ENCODE peak calls at places on chromosomes 1 and 21, in six cellular contexts. One of them, this sample, is unnamed.

GRCh38 chr21:31201548-31201947 is 142.5 kb downstream of the TIAM1 start:
- DNase-seq in SJSA1: no peak
- DNase-seq in CD4-positive, alpha-beta T cell: no peak
- DNase-seq in H9: no peak
- DNase-seq in GM23338: no peak
- DNase-seq in Peyer's patch: no peak
- DNase-seq in this sample: no peak

GRCh38 chr1:70033934-70034333 is 171.4 kb downstream of the LRRC40 start:
- DNase-seq in H9: no peak
- DNase-seq in GM23338: no peak
- DNase-seq in CD4-positive, alpha-beta T cell: no peak
- DNase-seq in Peyer's patch: no peak
- DNase-seq in SJSA1: no peak
- DNase-seq in this sample: no peak

GRCh38 chr1:115314765-115315164 is 23.3 kb downstream of the NGF start:
- DNase-seq in CD4-positive, alpha-beta T cell: no peak
- DNase-seq in H9: no peak
- DNase-seq in Peyer's patch: no peak
- DNase-seq in GM23338: peak
- DNase-seq in SJSA1: peak
- DNase-seq in this sample: no peak

GRCh38 chr1:41566969-41567368 is 82.5 kb upstream of the EDN2 start:
- DNase-seq in GM23338: no peak
- DNase-seq in Peyer's patch: no peak
- DNase-seq in CD4-positive, alpha-beta T cell: no peak
- DNase-seq in SJSA1: no peak
- DNase-seq in H9: no peak
- DNase-seq in this sample: no peak

GRCh38 chr1:30452925-30453324 is 270.5 kb downstream of the MATN1 start:
- DNase-seq in GM23338: no peak
- DNase-seq in H9: peak
- DNase-seq in Peyer's patch: peak
- DNase-seq in SJSA1: no peak
- DNase-seq in CD4-positive, alpha-beta T cell: no peak
- DNase-seq in this sample: no peak

GRCh38 chr1:85333186-85333585 is 56.8 kb upstream of the BCL10 start:
- DNase-seq in CD4-positive, alpha-beta T cell: no peak
- DNase-seq in H9: no peak
- DNase-seq in SJSA1: no peak
- DNase-seq in Peyer's patch: no peak
- DNase-seq in GM23338: no peak
- DNase-seq in this sample: no peak

GRCh38 chr1:35642472-35642955 is 1.2 kb upstream of the PSMB2 start:
- DNase-seq in H9: peak
- DNase-seq in GM23338: no peak
- DNase-seq in Peyer's patch: no peak
- DNase-seq in CD4-positive, alpha-beta T cell: no peak
- DNase-seq in SJSA1: no peak
- DNase-seq in this sample: peak

GRCh38 chr1:204451352-204452124 is 39.9 kb upstream of the PPP1R15B start:
- DNase-seq in CD4-positive, alpha-beta T cell: no peak
- DNase-seq in H9: no peak
- DNase-seq in GM23338: no peak
- DNase-seq in SJSA1: no peak
- DNase-seq in Peyer's patch: no peak
- DNase-seq in this sample: no peak

GRCh38 chr21:45854702-45855247 is 126.8 kb upstream of the COL6A1 start:
- DNase-seq in H9: peak
- DNase-seq in Peyer's patch: no peak
- DNase-seq in GM23338: no peak
- DNase-seq in SJSA1: no peak
- DNase-seq in CD4-positive, alpha-beta T cell: no peak
- DNase-seq in this sample: no peak

GRCh38 chr21:41153443-41153842 is 14.5 kb upstream of the BACE2 start:
- DNase-seq in GM23338: no peak
- DNase-seq in CD4-positive, alpha-beta T cell: no peak
- DNase-seq in SJSA1: no peak
- DNase-seq in H9: no peak
- DNase-seq in Peyer's patch: no peak
- DNase-seq in this sample: no peak

GRCh38 chr1:213715182-213715581 is 272.6 kb upstream of the PROX1 start:
- DNase-seq in CD4-positive, alpha-beta T cell: no peak
- DNase-seq in Peyer's patch: no peak
- DNase-seq in SJSA1: no peak
- DNase-seq in H9: no peak
- DNase-seq in GM23338: no peak
- DNase-seq in this sample: no peak

GRCh38 chr1:153791856-153792253 is 16.6 kb downstream of the SLC27A3 start:
- DNase-seq in Peyer's patch: no peak
- DNase-seq in H9: peak
- DNase-seq in CD4-positive, alpha-beta T cell: no peak
- DNase-seq in SJSA1: peak
- DNase-seq in GM23338: no peak
- DNase-seq in this sample: no peak

GRCh38 chr1:218411101-218411500 is 66.0 kb downstream of the TGFB2 start:
- DNase-seq in H9: no peak
- DNase-seq in Peyer's patch: no peak
- DNase-seq in GM23338: no peak
- DNase-seq in SJSA1: no peak
- DNase-seq in CD4-positive, alpha-beta T cell: no peak
- DNase-seq in this sample: no peak

GRCh38 chr1:221780175-221780574 is 38.3 kb upstream of the DUSP10 start:
- DNase-seq in H9: no peak
- DNase-seq in CD4-positive, alpha-beta T cell: no peak
- DNase-seq in Peyer's patch: no peak
- DNase-seq in SJSA1: no peak
- DNase-seq in GM23338: no peak
- DNase-seq in this sample: no peak

GRCh38 chr1:33338495-33339211 is 17.8 kb upstream of the A3GALT2 start:
- DNase-seq in GM23338: peak
- DNase-seq in H9: no peak
- DNase-seq in SJSA1: no peak
- DNase-seq in CD4-positive, alpha-beta T cell: no peak
- DNase-seq in Peyer's patch: no peak
- DNase-seq in this sample: no peak

GRCh38 chr1:12438349-12438924 is 179.6 kb downstream of the DHRS3 start:
- DNase-seq in CD4-positive, alpha-beta T cell: peak
- DNase-seq in SJSA1: no peak
- DNase-seq in Peyer's patch: no peak
- DNase-seq in GM23338: no peak
- DNase-seq in H9: no peak
- DNase-seq in this sample: no peak

GRCh38 chr1:14259191-14259757 is 339.2 kb upstream of the KAZN start:
- DNase-seq in SJSA1: no peak
- DNase-seq in Peyer's patch: peak
- DNase-seq in CD4-positive, alpha-beta T cell: no peak
- DNase-seq in GM23338: no peak
- DNase-seq in H9: no peak
- DNase-seq in this sample: no peak

GRCh38 chr21:44021064-44021463 is 9.0 kb downstream of the TRAPPC10 start:
- DNase-seq in GM23338: no peak
- DNase-seq in Peyer's patch: no peak
- DNase-seq in SJSA1: no peak
- DNase-seq in H9: no peak
- DNase-seq in CD4-positive, alpha-beta T cell: no peak
- DNase-seq in this sample: no peak
- H3K27ac ChIP-seq in GM23338: no peak
- H3K27ac ChIP-seq in Peyer's patch: no peak
- H3K27ac ChIP-seq in SJSA1: no peak
- H3K27ac ChIP-seq in H9: no peak
- H3K27ac ChIP-seq in CD4-positive, alpha-beta T cell: peak
- H3K27ac ChIP-seq in this sample: peak

GRCh38 chr1:58829861-58830260 is 46.0 kb upstream of the JUN start:
- DNase-seq in H9: no peak
- DNase-seq in Peyer's patch: no peak
- DNase-seq in SJSA1: no peak
- DNase-seq in GM23338: no peak
- DNase-seq in CD4-positive, alpha-beta T cell: no peak
- DNase-seq in this sample: no peak
- H3K27ac ChIP-seq in H9: no peak
- H3K27ac ChIP-seq in Peyer's patch: no peak
- H3K27ac ChIP-seq in SJSA1: no peak
- H3K27ac ChIP-seq in GM23338: no peak
- H3K27ac ChIP-seq in CD4-positive, alpha-beta T cell: no peak
- H3K27ac ChIP-seq in this sample: no peak

GRCh38 chr1:228668553-228669400 is 66.5 kb upstream of the RHOU start:
- DNase-seq in H9: no peak
- DNase-seq in Peyer's patch: no peak
- DNase-seq in SJSA1: no peak
- DNase-seq in GM23338: no peak
- DNase-seq in CD4-positive, alpha-beta T cell: no peak
- DNase-seq in this sample: no peak
- H3K27ac ChIP-seq in H9: no peak
- H3K27ac ChIP-seq in Peyer's patch: no peak
- H3K27ac ChIP-seq in SJSA1: no peak
- H3K27ac ChIP-seq in GM23338: no peak
- H3K27ac ChIP-seq in CD4-positive, alpha-beta T cell: no peak
- H3K27ac ChIP-seq in this sample: no peak

DNA sequence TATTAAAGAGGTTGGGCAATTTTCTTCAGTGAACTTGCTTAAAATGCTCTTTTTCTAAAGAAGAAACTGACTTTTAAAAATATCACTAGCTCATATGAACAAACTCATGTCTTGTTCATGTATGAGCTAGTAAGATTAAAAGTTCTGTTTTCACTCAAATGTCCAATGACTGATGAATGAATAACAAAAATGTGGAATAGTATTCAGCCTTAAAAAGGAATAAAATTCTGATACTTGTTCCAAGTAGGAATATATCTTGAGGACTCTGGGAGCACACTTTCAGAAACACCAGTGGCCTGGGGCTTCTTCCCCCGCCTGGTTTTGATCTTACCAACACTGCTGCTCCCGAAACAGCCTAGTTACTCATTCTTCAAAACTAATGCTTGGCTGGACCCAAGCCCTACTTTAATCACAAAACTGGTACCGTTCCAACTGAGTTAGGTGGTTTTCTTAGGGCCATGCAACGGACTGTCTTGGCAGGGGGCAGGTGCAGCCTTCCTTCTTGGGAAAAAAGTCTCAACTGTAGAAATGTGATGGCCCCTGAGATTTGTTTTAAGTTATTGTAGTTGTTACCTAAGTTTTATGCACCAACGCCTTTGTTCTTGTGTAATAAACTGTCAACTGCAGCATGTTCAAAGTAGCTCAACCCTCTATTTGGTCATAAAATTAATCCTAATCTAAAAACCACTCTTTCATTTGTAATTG is 115.9 kb downstream of the ETS2 start:
- DNase-seq in H9: no peak
- DNase-seq in CD4-positive, alpha-beta T cell: no peak
- DNase-seq in GM23338: no peak
- DNase-seq in SJSA1: no peak
- DNase-seq in Peyer's patch: no peak
- DNase-seq in this sample: no peak
- H3K27ac ChIP-seq in H9: no peak
- H3K27ac ChIP-seq in CD4-positive, alpha-beta T cell: no peak
- H3K27ac ChIP-seq in GM23338: no peak
- H3K27ac ChIP-seq in SJSA1: peak
- H3K27ac ChIP-seq in Peyer's patch: peak
- H3K27ac ChIP-seq in this sample: no peak

GRCh38 chr1:20093303-20093702 is 23.3 kb downstream of the PLA2G5 start:
- DNase-seq in GM23338: no peak
- DNase-seq in Peyer's patch: no peak
- DNase-seq in H9: no peak
- DNase-seq in CD4-positive, alpha-beta T cell: no peak
- DNase-seq in SJSA1: no peak
- DNase-seq in this sample: no peak
- H3K27ac ChIP-seq in GM23338: no peak
- H3K27ac ChIP-seq in Peyer's patch: no peak
- H3K27ac ChIP-seq in H9: no peak
- H3K27ac ChIP-seq in CD4-positive, alpha-beta T cell: no peak
- H3K27ac ChIP-seq in SJSA1: no peak
- H3K27ac ChIP-seq in this sample: no peak

GRCh38 chr21:15058718-15059316 is 6.0 kb downstream of the NRIP1 start:
- DNase-seq in Peyer's patch: no peak
- DNase-seq in GM23338: peak
- DNase-seq in H9: no peak
- DNase-seq in CD4-positive, alpha-beta T cell: no peak
- DNase-seq in SJSA1: peak
- DNase-seq in this sample: no peak

GRCh38 chr21:15059397-15059796 is 5.4 kb downstream of the NRIP1 start:
- DNase-seq in SJSA1: no peak
- DNase-seq in GM23338: no peak
- DNase-seq in CD4-positive, alpha-beta T cell: no peak
- DNase-seq in Peyer's patch: no peak
- DNase-seq in H9: no peak
- DNase-seq in this sample: no peak

GRCh38 chr21:15054089-15054488 is 10.7 kb downstream of the NRIP1 start:
- DNase-seq in Peyer's patch: no peak
- DNase-seq in CD4-positive, alpha-beta T cell: no peak
- DNase-seq in SJSA1: no peak
- DNase-seq in GM23338: no peak
- DNase-seq in H9: no peak
- DNase-seq in this sample: no peak

GRCh38 chr21:15054606-15055239 is 10.1 kb downstream of the NRIP1 start:
- DNase-seq in GM23338: no peak
- DNase-seq in H9: no peak
- DNase-seq in SJSA1: no peak
- DNase-seq in Peyer's patch: no peak
- DNase-seq in CD4-positive, alpha-beta T cell: no peak
- DNase-seq in this sample: no peak

GRCh38 chr21:15057290-15057689 is 7.5 kb downstream of the NRIP1 start:
- DNase-seq in CD4-positive, alpha-beta T cell: no peak
- DNase-seq in SJSA1: peak
- DNase-seq in H9: peak
- DNase-seq in GM23338: peak
- DNase-seq in Peyer's patch: no peak
- DNase-seq in this sample: no peak
- H3K27ac ChIP-seq in CD4-positive, alpha-beta T cell: no peak
- H3K27ac ChIP-seq in SJSA1: no peak
- H3K27ac ChIP-seq in H9: no peak
- H3K27ac ChIP-seq in GM23338: no peak
- H3K27ac ChIP-seq in Peyer's patch: peak
- H3K27ac ChIP-seq in this sample: no peak

DNA sequence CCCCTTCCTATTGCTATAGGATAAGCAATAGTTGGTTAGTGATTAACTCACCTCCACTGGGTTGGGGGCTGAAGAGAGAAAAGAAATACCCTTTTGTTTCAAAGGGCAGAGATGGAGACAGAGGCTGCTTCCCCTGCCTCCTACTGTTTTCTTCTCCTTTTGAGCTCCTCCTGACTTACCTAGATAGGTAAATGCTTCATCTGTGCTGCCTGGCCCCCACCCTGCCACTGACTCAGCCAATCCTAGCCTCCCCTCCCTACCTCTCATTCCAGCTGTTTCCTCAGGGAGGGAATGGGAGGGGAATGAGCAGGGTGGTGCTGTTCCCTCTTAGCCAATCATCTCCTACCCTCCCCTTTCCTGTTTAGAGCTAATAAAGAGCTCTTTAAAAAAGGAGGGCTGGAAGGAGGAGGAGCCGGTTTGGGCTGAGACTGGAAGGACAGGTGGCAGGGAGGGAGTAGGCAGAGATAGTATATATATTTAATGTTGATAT is at the start of gene C1orf116:
- DNase-seq in SJSA1: no peak
- DNase-seq in H9: peak
- DNase-seq in Peyer's patch: no peak
- DNase-seq in CD4-positive, alpha-beta T cell: no peak
- DNase-seq in GM23338: peak
- DNase-seq in this sample: no peak
- H3K27ac ChIP-seq in SJSA1: no peak
- H3K27ac ChIP-seq in H9: no peak
- H3K27ac ChIP-seq in Peyer's patch: peak
- H3K27ac ChIP-seq in CD4-positive, alpha-beta T cell: no peak
- H3K27ac ChIP-seq in GM23338: peak
- H3K27ac ChIP-seq in this sample: no peak